ENCODE peak calls at places on chromosomes 4 and X, in seven cellular contexts. J is dorsolateral prefrontal cortex; U is heart right ventricle; N is kidney; R is CD4-positive, alpha-beta T cell; I is tibial artery; B is cardiac muscle cell. D is an unnamed sample.

GRCh38 chr4:3527914-3528876 is 4.0 kb downstream of the LRPAP1 start:
- DNase-seq in J (no peak), U (no peak), N (peak), R (no peak), I (peak), B (peak), D (peak)

GRCh38 chrX:105706041-105706440 is 116.3 kb upstream of the NRK start:
- DNase-seq in J (no peak), U (no peak), N (no peak), R (no peak), I (no peak), B (no peak), D (no peak)

GRCh38 chr4:22237155-22237751 is 278.6 kb downstream of the ADGRA3 start:
- DNase-seq in J (no peak), U (peak), N (peak), R (peak), I (no peak), B (peak), D (peak)

GRCh38 chr4:48546336-48546735 is 56.3 kb downstream of the ZAR1 start:
- DNase-seq in J (no peak), U (no peak), N (no peak), R (peak), I (no peak), B (peak), D (no peak)

GRCh38 chr4:87092389-87093141 is 127.9 kb downstream of the KLHL8 start:
- DNase-seq in J (peak), U (peak), N (peak), R (no peak), I (peak), B (peak), D (peak)

GRCh38 chr4:24753519-24753918 is 41.9 kb upstream of the SOD3 start:
- DNase-seq in J (no peak), U (no peak), N (no peak), R (no peak), I (no peak), B (no peak), D (no peak)

GRCh38 chr4:47118192-47118879 is 87.0 kb downstream of the GABRB1 start:
- DNase-seq in J (no peak), U (no peak), N (no peak), R (no peak), I (no peak), B (no peak), D (no peak)

GRCh38 chr4:154982187-154983047 is 201.3 kb downstream of the RBM46 start:
- DNase-seq in J (peak), U (peak), N (peak), R (peak), I (peak), B (peak), D (peak)

GRCh38 chrX:56783450-56783831 is 54.4 kb downstream of the NBDY start:
- DNase-seq in J (peak), U (no peak), N (peak), R (no peak), I (no peak), B (no peak), D (peak)

GRCh38 chrX:154051210-154051810 is 31.6 kb upstream of the IRAK1 start:
- DNase-seq in J (peak), U (peak), N (no peak), R (peak), I (peak), B (peak), D (peak)

GRCh38 chr4:52873191-52873590 is 11.1 kb downstream of the RASL11B start:
- DNase-seq in J (no peak), U (no peak), N (no peak), R (no peak), I (no peak), B (no peak), D (no peak)

GRCh38 chrX:110322603-110323002 is 4.7 kb upstream of the AMMECR1 start:
- DNase-seq in J (no peak), U (no peak), N (no peak), R (no peak), I (no peak), B (no peak), D (no peak)

GRCh38 chr4:99029018-99029735 is 33.7 kb downstream of the METAP1 start:
- DNase-seq in J (no peak), U (no peak), N (no peak), R (no peak), I (no peak), B (no peak), D (no peak)
- H3K27ac ChIP-seq in J (no peak), U (no peak), N (no peak), R (no peak), I (no peak), B (no peak), D (no peak)

GRCh38 chr4:78721739-78722138 is 54.4 kb upstream of the BMP2K start:
- DNase-seq in J (no peak), U (no peak), N (no peak), R (no peak), I (no peak), B (no peak), D (no peak)
- H3K27ac ChIP-seq in J (no peak), U (no peak), N (no peak), R (no peak), I (no peak), B (no peak), D (no peak)

GRCh38 chr4:1716065-1716945 is 4.2 kb upstream of the SLBP start:
- DNase-seq in J (peak), U (no peak), N (peak), R (no peak), I (no peak), B (no peak), D (no peak)

GRCh38 chr4:1714303-1715001 is 2.3 kb upstream of the SLBP start:
- DNase-seq in J (no peak), U (no peak), N (no peak), R (no peak), I (no peak), B (no peak), D (no peak)

GRCh38 chr4:1713003-1713397 is 881 bp upstream of the SLBP start:
- DNase-seq in J (peak), U (no peak), N (no peak), R (no peak), I (no peak), B (no peak), D (no peak)

GRCh38 chr4:1717129-1718094 is 3.7 kb downstream of the TMEM129 start:
- DNase-seq in J (peak), U (no peak), N (peak), R (no peak), I (no peak), B (no peak), D (no peak)

GRCh38 chr4:1715002-1715761 is 3.1 kb upstream of the SLBP start:
- DNase-seq in J (peak), U (no peak), N (peak), R (no peak), I (no peak), B (no peak), D (no peak)
- H3K27ac ChIP-seq in J (no peak), U (no peak), N (no peak), R (no peak), I (no peak), B (no peak), D (no peak)

GRCh38 chr4:57055873-57056272 is 54.3 kb downstream of the IGFBP7 start:
- DNase-seq in J (no peak), U (peak), N (no peak), R (no peak), I (peak), B (peak), D (peak)

GRCh38 chr4:57048590-57049304 is 61.4 kb downstream of the IGFBP7 start:
- DNase-seq in J (no peak), U (no peak), N (no peak), R (no peak), I (no peak), B (no peak), D (no peak)

GRCh38 chr4:57053508-57053907 is 56.7 kb downstream of the IGFBP7 start:
- DNase-seq in J (no peak), U (no peak), N (no peak), R (no peak), I (no peak), B (no peak), D (no peak)

GRCh38 chr4:57051100-57051499 is 59.1 kb downstream of the IGFBP7 start:
- DNase-seq in J (no peak), U (no peak), N (no peak), R (no peak), I (no peak), B (no peak), D (no peak)

DNA sequence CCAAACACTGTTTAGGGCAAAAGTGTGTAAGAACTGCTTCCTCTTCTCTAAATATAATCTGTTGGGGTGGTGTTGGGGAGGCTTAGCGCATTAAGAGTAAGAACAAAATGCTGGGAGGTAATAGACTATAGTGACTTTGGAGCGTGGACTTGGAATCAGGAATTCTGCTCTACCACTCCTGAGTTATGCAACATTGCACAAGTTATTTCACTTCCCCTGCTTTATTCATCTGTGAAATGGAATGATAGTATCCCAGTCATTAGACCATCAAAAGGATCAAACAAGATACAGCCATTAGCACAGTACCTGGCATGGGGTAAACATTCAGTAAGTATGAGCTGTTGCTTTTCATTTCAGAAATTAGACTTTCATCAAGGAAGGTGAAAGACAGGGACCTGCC is 58.7 kb downstream of the IGFBP7 start:
- DNase-seq in J (no peak), U (no peak), N (no peak), R (no peak), I (no peak), B (no peak), D (no peak)
- H3K27ac ChIP-seq in J (no peak), U (peak), N (peak), R (no peak), I (peak), B (no peak), D (peak)

GRCh38 chr4:184472540-184473264 is 1.6 kb downstream of the IRF2 start:
- DNase-seq in J (peak), U (peak), N (peak), R (no peak), I (peak), B (peak), D (peak)
- H3K27ac ChIP-seq in J (peak), U (peak), N (peak), R (peak), I (peak), B (peak), D (peak)

DNA sequence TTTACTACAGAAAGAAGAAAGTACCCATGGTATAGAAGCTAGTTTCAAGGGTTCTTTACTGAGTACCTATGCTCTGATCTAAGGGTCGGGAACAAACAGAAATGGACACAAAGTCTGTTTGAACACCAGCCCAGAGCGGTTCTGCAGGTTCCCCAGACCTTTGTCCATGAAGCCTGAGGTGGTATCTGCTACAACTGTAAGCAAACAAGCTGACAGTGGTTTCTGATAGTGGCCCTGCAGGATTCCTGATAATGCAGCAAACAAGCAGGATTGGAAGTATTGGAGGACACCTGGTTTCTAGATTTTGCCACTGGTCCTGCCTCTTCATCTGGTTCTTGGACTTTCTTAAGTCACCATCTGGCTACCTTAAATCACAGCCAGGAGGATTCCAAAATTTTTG is 23.7 kb downstream of the SMPX start:
- DNase-seq in J (no peak), U (no peak), N (no peak), R (no peak), I (no peak), B (no peak), D (no peak)
- H3K27ac ChIP-seq in J (no peak), U (no peak), N (no peak), R (no peak), I (no peak), B (no peak), D (no peak)

GRCh38 chr4:121788896-121789295 is 12.2 kb upstream of the EXOSC9 start:
- DNase-seq in J (no peak), U (no peak), N (no peak), R (no peak), I (no peak), B (no peak), D (no peak)
- H3K27ac ChIP-seq in J (no peak), U (no peak), N (no peak), R (no peak), I (no peak), B (no peak), D (no peak)

D was measured in right cardiac atrium.